ENCODE peak calls at places on chromosomes 11 and 22, in six cellular contexts. X, V, Z, Q, T and L are unnamed samples.

GRCh38 chr22:49079743-49080500 is 747.8 kb downstream of the BRD1 start:
- DNase-seq in X (no peak), V (no peak), Z (no peak), Q (no peak), T (no peak), L (no peak)

GRCh38 chr11:81253226-81253625 is 1480.4 kb downstream of the FAM181B start:
- DNase-seq in X (no peak), V (no peak), Z (no peak), Q (no peak), T (no peak), L (no peak)

GRCh38 chr11:118621071-118621815 is 13.8 kb downstream of the PHLDB1 start:
- DNase-seq in X (peak), V (no peak), Z (peak), Q (peak), T (no peak), L (peak)

GRCh38 chr22:45468872-45469572 is 33.7 kb upstream of the FBLN1 start:
- DNase-seq in X (no peak), V (no peak), Z (no peak), Q (no peak), T (no peak), L (peak)

GRCh38 chr11:128345316-128345715 is 242.0 kb downstream of the ETS1 start:
- DNase-seq in X (no peak), V (no peak), Z (no peak), Q (no peak), T (no peak), L (no peak)

GRCh38 chr22:33853200-33854097 is 66.8 kb downstream of the LARGE1 start:
- DNase-seq in X (no peak), V (peak), Z (peak), Q (no peak), T (peak), L (peak)

GRCh38 chr11:117044287-117045035 is 53.8 kb downstream of the SIK3 start:
- DNase-seq in X (no peak), V (no peak), Z (no peak), Q (no peak), T (no peak), L (no peak)

GRCh38 chr11:125494987-125495725 is 909 bp downstream of the FEZ1 start:
- DNase-seq in X (peak), V (no peak), Z (no peak), Q (no peak), T (no peak), L (peak)

GRCh38 chr11:99535819-99536218 is 515.1 kb downstream of the CNTN5 start:
- DNase-seq in X (no peak), V (no peak), Z (no peak), Q (no peak), T (no peak), L (no peak)

GRCh38 chr22:36384766-36385400 is 2.9 kb downstream of the MYH9 start:
- DNase-seq in X (no peak), V (no peak), Z (no peak), Q (no peak), T (no peak), L (no peak)

GRCh38 chr11:65471410-65471762 is 27.5 kb upstream of the MALAT1 start:
- DNase-seq in X (no peak), V (peak), Z (peak), Q (peak), T (no peak), L (peak)

GRCh38 chr11:11202885-11203284 is 150.2 kb downstream of the CSNK2A3 start:
- DNase-seq in X (no peak), V (no peak), Z (no peak), Q (no peak), T (no peak), L (no peak)

GRCh38 chr11:59822989-59823566 is 12.5 kb upstream of the MRPL16 start:
- DNase-seq in X (peak), V (peak), Z (peak), Q (peak), T (no peak), L (peak)

GRCh38 chr11:35662061-35662648 is 420 bp upstream of the TRIM44 start:
- DNase-seq in X (no peak), V (no peak), Z (peak), Q (no peak), T (peak), L (no peak)

GRCh38 chr11:47186937-47187681 is 875 bp upstream of the PACSIN3 start:
- DNase-seq in X (no peak), V (peak), Z (peak), Q (peak), T (no peak), L (peak)

GRCh38 chr22:37533995-37534394 is 14.8 kb upstream of the CARD10 start:
- DNase-seq in X (no peak), V (no peak), Z (no peak), Q (peak), T (peak), L (peak)

GRCh38 chr22:23243006-23243573 is 62.8 kb downstream of the BCR start:
- DNase-seq in X (no peak), V (no peak), Z (no peak), Q (peak), T (peak), L (no peak)

GRCh38 chr11:119371067-119371601 is 10.4 kb downstream of the USP2 start:
- DNase-seq in X (no peak), V (no peak), Z (no peak), Q (no peak), T (no peak), L (no peak)

GRCh38 chr22:38239101-38239761 is 33.6 kb downstream of the TMEM184B start:
- DNase-seq in X (no peak), V (peak), Z (no peak), Q (no peak), T (no peak), L (peak)

GRCh38 chr11:118911113-118911879 is 14.4 kb downstream of the BCL9L start:
- DNase-seq in X (no peak), V (peak), Z (peak), Q (peak), T (no peak), L (peak)

GRCh38 chr11:100354736-100355135 is 332.4 kb upstream of the ARHGAP42 start:
- DNase-seq in X (no peak), V (no peak), Z (no peak), Q (no peak), T (no peak), L (no peak)

GRCh38 chr22:42316988-42317387 is 46.5 kb upstream of the TCF20 start:
- DNase-seq in X (no peak), V (no peak), Z (no peak), Q (peak), T (no peak), L (no peak)

GRCh38 chr22:26406118-26406517 is 22.9 kb upstream of the ASPHD2 start:
- DNase-seq in X (no peak), V (peak), Z (no peak), Q (peak), T (no peak), L (peak)

GRCh38 chr22:30996462-30996861 is 27.4 kb downstream of the TUG1 start:
- DNase-seq in X (no peak), V (no peak), Z (no peak), Q (no peak), T (no peak), L (no peak)

GRCh38 chr22:36454916-36455570 is 26.4 kb downstream of the TXN2 start:
- DNase-seq in X (peak), V (peak), Z (no peak), Q (peak), T (peak), L (peak)

GRCh38 chr11:92279056-92279455 is 54.4 kb downstream of the FAT3 start:
- DNase-seq in X (no peak), V (no peak), Z (no peak), Q (no peak), T (no peak), L (no peak)

GRCh38 chr22:50622723-50623327 is 5.1 kb downstream of the ARSA start:
- DNase-seq in X (no peak), V (no peak), Z (peak), Q (no peak), T (no peak), L (no peak)

GRCh38 chr11:130873766-130874165 is 42.5 kb downstream of the SNX19 start:
- DNase-seq in X (no peak), V (no peak), Z (no peak), Q (no peak), T (no peak), L (peak)

GRCh38 chr11:74877132-74877531 is 71.8 kb downstream of the XRRA1 start:
- DNase-seq in X (no peak), V (peak), Z (no peak), Q (peak), T (no peak), L (peak)

GRCh38 chr11:1049911-1050580 is 13.5 kb upstream of the MUC6 start:
- DNase-seq in X (no peak), V (no peak), Z (no peak), Q (no peak), T (no peak), L (no peak)

GRCh38 chr22:32829451-32829851 is 27.9 kb downstream of the TIMP3 start:
- DNase-seq in X (no peak), V (no peak), Z (no peak), Q (no peak), T (no peak), L (no peak)

GRCh38 chr22:29798318-29798717 is 31.1 kb downstream of the UQCR10 start:
- DNase-seq in X (no peak), V (no peak), Z (no peak), Q (peak), T (peak), L (no peak)

GRCh38 chr11:8905528-8906165 is 5.3 kb upstream of the AKIP1 start:
- DNase-seq in X (no peak), V (peak), Z (no peak), Q (no peak), T (no peak), L (peak)

GRCh38 chr11:64810891-64811272 is 531 bp upstream of the MEN1 start:
- DNase-seq in X (no peak), V (no peak), Z (peak), Q (no peak), T (no peak), L (no peak)

GRCh38 chr11:122367809-122368231 is 251.8 kb upstream of the BLID start:
- DNase-seq in X (no peak), V (peak), Z (peak), Q (no peak), T (no peak), L (peak)
- TF ChIP-seq BHLHE40 in X (no peak), V (no peak), Z (no peak), Q (no peak), T (no peak), L (no peak)

DNA sequence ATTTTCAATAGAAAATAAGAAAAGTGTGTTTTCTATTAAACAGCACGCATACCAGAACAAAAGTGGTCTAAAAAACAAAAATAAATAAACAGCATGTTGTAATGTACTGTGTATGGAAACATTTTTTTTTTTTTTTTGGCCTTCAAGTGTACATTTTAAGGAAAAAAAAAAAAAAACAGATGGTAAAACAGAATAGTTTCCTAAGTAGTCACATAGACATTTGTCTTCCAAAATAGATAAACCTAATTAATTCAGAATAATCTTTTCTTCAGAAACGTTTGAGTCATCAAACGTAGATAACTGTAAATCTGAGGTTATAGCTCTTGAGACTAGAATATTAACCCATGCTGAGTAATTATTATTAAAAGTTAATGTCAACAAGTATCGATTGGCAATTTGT is 396 bp upstream of the CFAP300 start:
- DNase-seq in X (no peak), V (no peak), Z (no peak), Q (no peak), T (no peak), L (peak)
- TF ChIP-seq BHLHE40 in X (no peak), V (no peak), Z (no peak), Q (no peak), T (no peak), L (no peak)

DNA sequence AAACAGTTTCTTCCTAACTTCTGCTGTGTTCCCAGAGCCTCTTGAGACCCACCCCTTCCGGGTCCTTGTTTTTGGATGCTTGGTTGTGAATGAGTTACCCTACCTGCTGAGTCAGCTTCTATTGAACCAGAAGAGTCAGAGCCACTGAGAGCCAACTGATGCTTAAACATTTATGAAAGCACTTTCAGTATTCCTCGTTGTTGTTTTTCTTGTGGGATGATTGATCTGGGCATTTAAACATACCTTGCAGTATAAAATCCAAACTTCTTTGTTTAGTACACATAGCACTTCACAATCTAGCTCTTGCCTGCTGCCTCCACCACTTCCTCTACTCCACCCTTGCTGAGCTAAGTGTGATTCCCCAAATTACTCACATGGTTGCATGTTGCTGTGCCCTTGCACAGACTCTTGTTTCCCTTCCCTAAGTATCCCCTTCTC is 5.5 kb downstream of the PRSS23 start:
- DNase-seq in X (no peak), V (no peak), Z (no peak), Q (no peak), T (peak), L (no peak)
- TF ChIP-seq BHLHE40 in X (no peak), V (no peak), Z (no peak), Q (no peak), T (no peak), L (no peak)

DNA sequence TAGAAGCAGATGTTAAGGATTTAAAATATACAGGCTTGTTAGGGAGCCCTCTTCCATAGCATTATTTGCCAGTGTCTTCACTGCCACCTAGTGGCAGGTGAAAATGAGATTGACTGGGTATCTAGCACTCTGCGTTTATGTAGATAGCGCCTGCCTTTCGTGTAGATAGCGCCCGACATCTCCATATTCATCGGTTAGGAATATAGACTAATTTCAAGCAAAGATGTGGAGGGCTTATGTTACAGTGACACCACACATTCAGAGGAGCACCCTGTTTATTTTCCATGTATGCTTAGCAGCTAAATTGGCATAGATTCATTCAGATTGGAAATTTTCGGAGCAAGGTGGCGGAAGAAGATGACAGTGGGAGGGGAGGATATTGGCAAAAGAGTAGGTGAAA is 72.0 kb downstream of the SLC5A12 start:
- DNase-seq in X (peak), V (peak), Z (peak), Q (peak), T (peak), L (peak)
- TF ChIP-seq BHLHE40 in X (no peak), V (no peak), Z (no peak), Q (no peak), T (no peak), L (no peak)

GRCh38 chr11:122698390-122698789 is 42.9 kb downstream of the UBASH3B start:
- DNase-seq in X (no peak), V (no peak), Z (no peak), Q (no peak), T (no peak), L (no peak)

GRCh38 chr11:122700676-122701075 is 45.2 kb downstream of the UBASH3B start:
- DNase-seq in X (no peak), V (no peak), Z (no peak), Q (no peak), T (no peak), L (no peak)

GRCh38 chr11:122696662-122697061 is 41.1 kb downstream of the UBASH3B start:
- DNase-seq in X (no peak), V (no peak), Z (no peak), Q (peak), T (no peak), L (no peak)

GRCh38 chr11:122695076-122695620 is 39.6 kb downstream of the UBASH3B start:
- DNase-seq in X (no peak), V (no peak), Z (no peak), Q (no peak), T (no peak), L (no peak)

DNA sequence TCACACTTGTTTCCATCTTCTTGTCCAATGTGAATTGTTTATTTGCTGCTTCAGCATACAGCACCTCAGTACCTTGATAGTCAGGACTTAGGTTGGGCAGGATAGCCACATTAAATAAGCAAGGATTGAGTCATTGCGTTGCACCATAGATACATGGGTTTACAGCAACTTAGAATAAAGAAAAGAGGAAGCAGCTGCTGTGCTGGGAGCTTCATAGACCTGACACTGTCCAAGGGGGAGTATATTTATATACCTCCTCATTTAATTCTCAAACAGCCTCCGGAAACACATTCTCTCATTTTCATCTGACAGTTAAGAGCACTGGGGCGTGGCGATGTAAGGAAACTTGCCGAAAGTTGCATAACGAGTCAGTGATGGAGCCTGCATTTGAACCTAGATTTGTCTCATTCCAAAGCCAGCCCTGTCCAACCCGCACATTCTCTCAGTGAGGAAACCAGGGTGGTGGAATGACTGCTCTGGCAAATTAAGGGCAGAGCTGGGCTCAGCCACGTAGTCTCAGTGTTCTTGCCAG is 42.2 kb downstream of the UBASH3B start:
- DNase-seq in X (no peak), V (no peak), Z (no peak), Q (no peak), T (no peak), L (peak)
- TF ChIP-seq BHLHE40 in X (no peak), V (no peak), Z (no peak), Q (no peak), T (no peak), L (no peak)

GRCh38 chr11:43010042-43010441 is 301.8 kb upstream of the API5 start:
- DNase-seq in X (no peak), V (no peak), Z (no peak), Q (no peak), T (no peak), L (no peak)
- TF ChIP-seq BHLHE40 in X (no peak), V (no peak), Z (no peak), Q (no peak), T (no peak), L (no peak)

GRCh38 chr11:72430743-72431570 is 3.4 kb downstream of the CLPB start:
- DNase-seq in X (peak), V (peak), Z (peak), Q (peak), T (no peak), L (peak)
- TF ChIP-seq BHLHE40 in X (no peak), V (no peak), Z (peak), Q (no peak), T (no peak), L (no peak)

GRCh38 chr11:76158394-76159302 is 47.7 kb downstream of the WNT11 start:
- DNase-seq in X (no peak), V (no peak), Z (no peak), Q (no peak), T (no peak), L (no peak)
- TF ChIP-seq BHLHE40 in X (no peak), V (no peak), Z (no peak), Q (no peak), T (no peak), L (no peak)

GRCh38 chr11:5383576-5383975 is at the start of gene OR51M1:
- DNase-seq in X (no peak), V (no peak), Z (no peak), Q (no peak), T (no peak), L (no peak)

GRCh38 chr11:5384335-5384734 is 723 bp downstream of the OR51M1 start:
- DNase-seq in X (no peak), V (no peak), Z (no peak), Q (no peak), T (no peak), L (no peak)

GRCh38 chr11:5380740-5381342 is 2.8 kb upstream of the OR51M1 start:
- DNase-seq in X (peak), V (peak), Z (peak), Q (peak), T (no peak), L (peak)
- TF ChIP-seq BHLHE40 in X (no peak), V (no peak), Z (no peak), Q (no peak), T (no peak), L (no peak)

GRCh38 chr11:73781303-73781702 is 6.4 kb upstream of the MRPL48 start:
- DNase-seq in X (no peak), V (no peak), Z (no peak), Q (no peak), T (no peak), L (no peak)
- TF ChIP-seq BHLHE40 in X (no peak), V (no peak), Z (no peak), Q (no peak), T (no peak), L (no peak)